ENCODE peak calls at places on chromosomes 1 and 21, in four cellular contexts. K is mesenchymal stem cell; L is lower lobe of right lung; S is effector memory CD4-positive, alpha-beta T cell. Q is an unnamed sample.
A peak's percentile ranks its signal among the peaks of the same experiment; 100 is the strongest.

GRCh38 chr1:63813829-63814277 is 40.0 kb downstream of the ROR1 start:
- DNase-seq in K (peak; percentile 70), L (no peak), S (no peak), Q (no peak)

GRCh38 chr1:193846881-193847280 is 660.5 kb upstream of the B3GALT2 start:
- DNase-seq in K (no peak), L (no peak), S (no peak), Q (no peak)

GRCh38 chr1:97368296-97368695 is 552.5 kb downstream of the DPYD start:
- DNase-seq in K (no peak), L (no peak), S (no peak), Q (no peak)

GRCh38 chr1:186225089-186225488 is 150.0 kb downstream of the TPR start:
- DNase-seq in K (peak; percentile 7), L (no peak), S (no peak), Q (no peak)

GRCh38 chr1:167658574-167659328 is 28.7 kb downstream of the RCSD1 start:
- DNase-seq in K (peak; percentile 65), L (no peak), S (no peak), Q (no peak)

GRCh38 chr1:99601709-99602403 is 44.1 kb upstream of the PALMD start:
- DNase-seq in K (no peak), L (no peak), S (no peak), Q (no peak)

GRCh38 chr21:45615145-45615711 is 28.3 kb upstream of the PCBP3 start:
- DNase-seq in K (no peak), L (no peak), S (peak; percentile 83), Q (peak; percentile 94)

GRCh38 chr21:16969636-16970035 is 543.2 kb upstream of the CXADR start:
- DNase-seq in K (no peak), L (no peak), S (no peak), Q (no peak)

GRCh38 chr1:229268505-229268904 is 2.4 kb upstream of the RAB4A start:
- DNase-seq in K (no peak), L (no peak), S (no peak), Q (no peak)

GRCh38 chr21:37654596-37654995 is 261.7 kb downstream of the KCNJ6 start:
- DNase-seq in K (no peak), L (no peak), S (no peak), Q (no peak)

GRCh38 chr1:220243947-220244346 is 28.3 kb downstream of the RAB3GAP2 start:
- DNase-seq in K (no peak), L (no peak), S (no peak), Q (no peak)

GRCh38 chr1:100896481-100896982 is 642 bp downstream of the SLC30A7 start:
- DNase-seq in K (peak; percentile 92), L (no peak), S (peak; percentile 64), Q (no peak)

GRCh38 chr1:177228721-177229088 is 57.9 kb downstream of the BRINP2 start:
- DNase-seq in K (peak; percentile 31), L (no peak), S (no peak), Q (no peak)

GRCh38 chr1:59672851-59673574 is 141.7 kb upstream of the HOOK1 start:
- DNase-seq in K (peak; percentile 74), L (peak; percentile 58), S (no peak), Q (no peak)

GRCh38 chr1:156496211-156496761 is 4.3 kb downstream of the MEF2D start:
- DNase-seq in K (no peak), L (no peak), S (no peak), Q (peak; percentile 63)

GRCh38 chr21:17554619-17555472 is 42.0 kb downstream of the CXADR start:
- DNase-seq in K (no peak), L (no peak), S (no peak), Q (no peak)

GRCh38 chr1:30324251-30325084 is 398.9 kb downstream of the MATN1 start:
- DNase-seq in K (no peak), L (no peak), S (no peak), Q (no peak)

GRCh38 chr1:162919043-162919442 is 58.1 kb upstream of the CCDC190 start:
- DNase-seq in K (no peak), L (no peak), S (no peak), Q (no peak)

GRCh38 chr1:2831596-2832212 is 30.2 kb upstream of the TTC34 start:
- DNase-seq in K (no peak), L (no peak), S (no peak), Q (no peak)

GRCh38 chr1:13892671-13893325 is 192.8 kb downstream of the PRDM2 start:
- DNase-seq in K (no peak), L (no peak), S (no peak), Q (no peak)

GRCh38 chr1:22143586-22144033 is 713 bp upstream of the WNT4 start:
- DNase-seq in K (no peak), L (no peak), S (no peak), Q (no peak)

GRCh38 chr1:243230914-243231313 is 24.2 kb downstream of the CEP170 start:
- DNase-seq in K (peak; percentile 55), L (no peak), S (no peak), Q (no peak)

GRCh38 chr1:159922499-159923202 is 2.7 kb downstream of the TAGLN2 start:
- DNase-seq in K (peak; percentile 76), L (peak; percentile 81), S (no peak), Q (peak; percentile 89)
- H3K4me1 ChIP-seq in K (peaks cover 45% of the 10 kb centered on the region), L (peaks cover 71% of the 10 kb centered on the region), S (peaks cover 33% of the 10 kb centered on the region), Q (peaks cover 90% of the 10 kb centered on the region)

GRCh38 chr1:93703649-93704048 is 22.0 kb upstream of the BCAR3 start:
- DNase-seq in K (no peak), L (no peak), S (no peak), Q (no peak)
- H3K4me1 ChIP-seq in K (peaks cover 26% of the 10 kb centered on the region), L (peaks cover 34% of the 10 kb centered on the region), S (no peaks in the 10 kb centered on the region), Q (peaks cover 15% of the 10 kb centered on the region)

DNA sequence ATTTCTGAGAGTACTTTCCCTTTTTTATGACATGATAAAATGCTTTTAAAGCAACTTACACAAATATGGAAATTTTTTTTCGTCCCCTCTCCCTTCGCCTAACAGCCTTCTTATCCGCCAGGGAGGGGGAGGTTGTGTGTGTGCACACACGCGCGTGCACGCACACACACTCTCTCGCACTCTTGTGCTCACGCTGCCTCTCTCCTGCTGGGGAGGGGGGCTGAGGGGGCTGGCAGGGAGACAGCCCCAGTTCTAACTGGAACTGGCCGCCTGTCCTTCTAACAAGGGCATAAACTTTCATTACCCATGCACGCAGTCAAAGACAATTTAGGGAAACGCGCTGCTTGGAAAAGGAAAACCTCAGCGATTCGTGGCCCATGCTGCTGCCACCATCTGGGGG is 123.1 kb downstream of the CASZ1 start:
- DNase-seq in K (no peak), L (no peak), S (no peak), Q (no peak)
- H3K4me1 ChIP-seq in K (peaks cover 37% of the 10 kb centered on the region), L (peaks cover 81% of the 10 kb centered on the region), S (no peaks in the 10 kb centered on the region), Q (no peaks in the 10 kb centered on the region)

GRCh38 chr1:15620890-15621682 is 3.8 kb downstream of the DDI2 start:
- DNase-seq in K (no peak), L (no peak), S (no peak), Q (no peak)

GRCh38 chr1:15617874-15618684 is 821 bp downstream of the DDI2 start:
- DNase-seq in K (peak; percentile 41), L (peak; percentile 62), S (no peak), Q (no peak)

GRCh38 chr1:15621975-15622374 is 4.7 kb downstream of the DDI2 start:
- DNase-seq in K (peak; percentile 21), L (no peak), S (no peak), Q (no peak)

GRCh38 chr1:15618685-15619525 is 1.6 kb downstream of the DDI2 start:
- DNase-seq in K (peak; percentile 82), L (no peak), S (no peak), Q (no peak)

DNA sequence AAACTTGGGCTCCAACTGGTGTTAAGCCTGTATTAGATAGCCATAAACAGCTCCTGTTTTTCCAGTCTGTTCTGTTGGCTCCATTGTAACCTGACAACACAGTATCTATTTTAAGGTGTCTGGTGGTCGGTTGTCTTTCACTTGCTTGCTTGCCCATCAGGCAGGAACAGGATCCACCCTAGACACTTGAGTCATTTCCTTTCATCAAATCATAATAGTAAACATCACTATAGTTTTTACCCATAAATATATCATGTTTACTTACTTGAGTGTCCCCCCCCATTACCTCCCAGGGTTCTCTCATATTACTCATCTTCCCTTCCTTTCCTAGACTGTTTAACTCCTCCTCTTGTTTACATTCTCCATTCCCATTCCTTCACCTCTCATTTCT is 2.9 kb downstream of the DDI2 start:
- DNase-seq in K (peak; percentile 82), L (no peak), S (no peak), Q (no peak)
- H3K4me1 ChIP-seq in K (peaks cover 7% of the 10 kb centered on the region), L (peaks cover 72% of the 10 kb centered on the region), S (peaks cover 20% of the 10 kb centered on the region), Q (peaks cover 84% of the 10 kb centered on the region)

GRCh38 chr1:8408151-8408839 is 90.4 kb downstream of the SLC45A1 start:
- DNase-seq in K (peak; percentile 20), L (no peak), S (no peak), Q (no peak)
- H3K4me1 ChIP-seq in K (peaks cover 23% of the 10 kb centered on the region), L (peaks cover 84% of the 10 kb centered on the region), S (peaks cover 38% of the 10 kb centered on the region), Q (peaks cover 64% of the 10 kb centered on the region)

GRCh38 chr1:89897347-89898133 is 76.7 kb downstream of the LRRC8D start:
- DNase-seq in K (no peak), L (no peak), S (no peak), Q (no peak)
- H3K4me1 ChIP-seq in K (peaks cover 2% of the 10 kb centered on the region), L (no peaks in the 10 kb centered on the region), S (no peaks in the 10 kb centered on the region), Q (no peaks in the 10 kb centered on the region)

GRCh38 chr1:154787171-154787570 is 82.9 kb downstream of the KCNN3 start:
- DNase-seq in K (no peak), L (no peak), S (no peak), Q (peak; percentile 58)

GRCh38 chr1:154791292-154792278 is 78.5 kb downstream of the KCNN3 start:
- DNase-seq in K (no peak), L (no peak), S (peak; percentile 65), Q (peak; percentile 87)

GRCh38 chr1:154784924-154785531 is 85.1 kb downstream of the KCNN3 start:
- DNase-seq in K (no peak), L (no peak), S (no peak), Q (peak; percentile 48)

GRCh38 chr1:154788886-154789285 is 81.2 kb downstream of the KCNN3 start:
- DNase-seq in K (no peak), L (no peak), S (no peak), Q (no peak)

GRCh38 chr1:154788241-154788870 is 81.7 kb downstream of the KCNN3 start:
- DNase-seq in K (no peak), L (no peak), S (no peak), Q (peak; percentile 6)
- H3K4me1 ChIP-seq in K (peaks cover 2% of the 10 kb centered on the region), L (peaks cover 9% of the 10 kb centered on the region), S (peaks cover 27% of the 10 kb centered on the region), Q (peaks cover 28% of the 10 kb centered on the region)

GRCh38 chr1:201088901-201089525 is 23.2 kb downstream of the CACNA1S start:
- DNase-seq in K (no peak), L (no peak), S (no peak), Q (no peak)

GRCh38 chr1:201092738-201093137 is 19.5 kb downstream of the CACNA1S start:
- DNase-seq in K (no peak), L (no peak), S (no peak), Q (no peak)

GRCh38 chr1:201089621-201090020 is 22.6 kb downstream of the CACNA1S start:
- DNase-seq in K (no peak), L (no peak), S (no peak), Q (no peak)

GRCh38 chr1:201090536-201090935 is 21.7 kb downstream of the CACNA1S start:
- DNase-seq in K (no peak), L (no peak), S (no peak), Q (no peak)

DNA sequence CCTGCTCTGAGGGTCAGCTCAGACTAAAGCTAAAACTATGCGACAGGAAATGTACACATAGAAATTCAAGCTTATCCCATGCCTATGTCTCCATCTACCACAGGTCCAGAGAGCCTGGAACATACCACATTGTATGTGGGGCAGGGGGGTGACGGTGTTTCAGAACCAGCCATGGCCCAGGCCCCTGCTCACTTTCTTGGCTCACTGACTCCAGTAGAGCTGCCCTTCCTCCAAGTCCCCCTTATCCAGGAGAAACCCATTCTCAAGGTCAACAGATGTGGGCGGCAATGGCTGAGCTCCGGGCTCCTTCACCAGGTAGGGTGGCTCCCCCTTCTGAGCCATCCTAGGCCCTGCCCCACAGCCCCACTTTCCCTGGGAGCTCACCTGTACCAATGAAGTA is 21.0 kb downstream of the CACNA1S start:
- DNase-seq in K (no peak), L (no peak), S (no peak), Q (no peak)
- H3K4me1 ChIP-seq in K (no peaks in the 10 kb centered on the region), L (no peaks in the 10 kb centered on the region), S (no peaks in the 10 kb centered on the region), Q (no peaks in the 10 kb centered on the region)

Q was measured in spleen.